ENCODE peak calls at places on chromosome 10, in ten cellular contexts. J, T, F, I, G, R, Z, S, K and W are unnamed samples.
A peak's percentile ranks its signal among the peaks of the same experiment; 100 is the strongest.

GRCh38 chr10:12214763-12215218 is 18.8 kb downstream of the CDC123 start:
- DNase-seq in J (peak; percentile 73), T (no peak), F (peak; percentile 51), I (peak; percentile 61), G (peak; percentile 27), R (no peak), Z (no peak), S (peak; percentile 76), K (peak; percentile 56), W (peak; percentile 50)

GRCh38 chr10:58399410-58399809 is 14.2 kb downstream of the TFAM start:
- DNase-seq in J (no peak), T (no peak), F (no peak), I (no peak), G (no peak), R (no peak), Z (no peak), S (no peak), K (no peak), W (no peak)

GRCh38 chr10:98510412-98510995 is 63.8 kb upstream of the HPS1 start:
- DNase-seq in J (no peak), T (no peak), F (no peak), I (no peak), G (no peak), R (no peak), Z (no peak), S (no peak), K (no peak), W (no peak)

GRCh38 chr10:124252097-124252715 is 158.8 kb upstream of the CHST15 start:
- DNase-seq in J (no peak), T (no peak), F (no peak), I (no peak), G (no peak), R (no peak), Z (no peak), S (no peak), K (no peak), W (no peak)

GRCh38 chr10:24603333-24603732 is 120.4 kb downstream of the ARHGAP21 start:
- DNase-seq in J (no peak), T (no peak), F (no peak), I (no peak), G (no peak), R (no peak), Z (no peak), S (no peak), K (no peak), W (no peak)

GRCh38 chr10:111479966-111480365 is 403.1 kb downstream of the ADRA2A start:
- DNase-seq in J (no peak), T (no peak), F (no peak), I (no peak), G (no peak), R (no peak), Z (no peak), S (no peak), K (no peak), W (no peak)

GRCh38 chr10:107546986-107547385 is 382.5 kb upstream of the SORCS1 start:
- DNase-seq in J (no peak), T (no peak), F (no peak), I (no peak), G (no peak), R (no peak), Z (no peak), S (no peak), K (no peak), W (no peak)

GRCh38 chr10:107025676-107026075 is 138.8 kb downstream of the SORCS1 start:
- DNase-seq in J (no peak), T (no peak), F (no peak), I (peak; percentile 21), G (no peak), R (no peak), Z (no peak), S (no peak), K (no peak), W (no peak)

GRCh38 chr10:123301077-123301875 is 147.1 kb downstream of the BUB3 start:
- DNase-seq in J (no peak), T (no peak), F (peak; percentile 37), I (peak; percentile 41), G (no peak), R (peak; percentile 28), Z (no peak), S (no peak), K (peak; percentile 9), W (peak; percentile 28)

GRCh38 chr10:78137147-78137546 is 103.5 kb downstream of the RPS24 start:
- DNase-seq in J (no peak), T (no peak), F (no peak), I (no peak), G (no peak), R (no peak), Z (no peak), S (no peak), K (no peak), W (no peak)

GRCh38 chr10:89074120-89074519 is 83.5 kb downstream of the FAS start:
- DNase-seq in J (no peak), T (peak; percentile 75), F (peak; percentile 34), I (no peak), G (no peak), R (peak; percentile 59), Z (no peak), S (no peak), K (no peak), W (no peak)

GRCh38 chr10:123556736-123557135 is 109.4 kb upstream of the GPR26 start:
- DNase-seq in J (no peak), T (no peak), F (no peak), I (no peak), G (no peak), R (no peak), Z (no peak), S (no peak), K (no peak), W (no peak)

GRCh38 chr10:11625019-11625735 is 13.7 kb upstream of the USP6NL start:
- DNase-seq in J (no peak), T (no peak), F (peak; percentile 13), I (no peak), G (peak; percentile 64), R (no peak), Z (peak; percentile 80), S (peak; percentile 75), K (peak; percentile 23), W (no peak)

GRCh38 chr10:44306762-44307161 is 78.1 kb downstream of the CXCL12 start:
- DNase-seq in J (peak; percentile 72), T (no peak), F (peak; percentile 40), I (peak; percentile 17), G (no peak), R (no peak), Z (no peak), S (peak; percentile 15), K (peak; percentile 28), W (no peak)

GRCh38 chr10:17888189-17888588 is 63.5 kb upstream of the SLC39A12 start:
- DNase-seq in J (no peak), T (no peak), F (no peak), I (no peak), G (no peak), R (no peak), Z (no peak), S (no peak), K (no peak), W (no peak)

DNA sequence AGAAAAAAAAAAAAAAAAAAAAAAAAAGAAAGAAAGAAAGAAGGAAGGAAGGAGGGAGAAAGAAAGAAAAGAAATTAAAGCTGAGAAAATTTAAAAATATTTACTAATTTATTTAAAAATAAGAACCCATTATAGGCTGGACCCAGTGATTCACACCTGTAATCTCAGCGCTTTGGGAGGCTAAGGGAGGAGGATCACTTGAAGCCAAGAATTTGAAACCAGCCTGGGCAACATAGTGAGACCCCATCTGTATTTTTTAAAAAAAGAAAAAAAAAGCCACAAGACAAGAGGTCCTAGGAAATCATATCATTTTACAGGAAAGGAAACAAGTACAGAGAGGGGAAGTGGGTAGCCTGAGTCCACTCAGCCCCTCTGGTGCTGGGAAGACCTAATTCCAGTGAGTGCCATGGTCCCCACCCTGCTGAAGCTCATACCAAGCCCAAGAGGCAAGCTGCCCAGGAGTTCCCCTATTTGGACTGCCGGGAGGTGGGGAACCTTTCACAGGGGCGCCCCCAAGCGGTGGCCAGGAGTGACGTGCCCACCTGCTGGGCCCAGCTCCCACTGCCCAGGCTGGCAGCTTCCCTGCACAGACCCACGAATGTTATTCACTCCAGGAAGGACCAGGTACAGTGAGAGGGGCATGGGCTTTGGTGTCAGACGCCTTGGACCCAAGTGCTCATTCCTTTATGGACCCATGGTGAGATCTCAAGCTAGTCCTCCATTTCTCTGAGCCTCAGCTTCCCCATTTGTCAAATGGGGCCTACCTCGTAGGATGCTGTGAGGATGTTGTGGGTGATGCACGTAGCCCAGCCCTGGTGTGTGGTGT is 133.6 kb downstream of the ZMIZ1 start:
- DNase-seq in J (peak; percentile 65), T (no peak), F (peak; percentile 53), I (peak; percentile 71), G (no peak), R (no peak), Z (peak; percentile 61), S (peak; percentile 71), K (peak; percentile 80), W (peak; percentile 75)
- TF ChIP-seq CTCF in J (peak; percentile 67), T (peak; percentile 12), F (peak; percentile 27), I (peak; percentile 68), G (peak; percentile 48), R (peak; percentile 27), Z (peak; percentile 66), S (peak; percentile 85), K (peak; percentile 81), W (peak; percentile 80)

DNA sequence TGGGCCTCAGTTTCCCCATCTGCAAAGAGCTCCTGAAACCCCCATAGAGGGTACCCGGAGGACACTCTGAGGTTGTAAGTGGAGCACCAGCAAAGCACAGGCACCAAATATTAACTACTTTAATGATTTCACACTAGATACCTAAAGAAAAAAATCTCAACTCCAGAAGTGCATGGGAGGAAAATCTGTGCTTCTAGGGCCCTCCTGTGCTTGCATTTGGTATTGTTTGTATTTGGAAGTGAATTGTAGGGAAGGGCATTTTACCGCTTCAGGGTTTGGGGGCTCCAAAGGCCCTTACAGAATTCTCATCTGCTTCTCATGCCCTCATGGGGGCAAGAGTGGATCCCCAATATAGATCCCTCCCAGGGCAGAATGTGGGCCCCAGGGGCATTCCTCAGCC is 22.4 kb upstream of the DRGX start:
- DNase-seq in J (peak; percentile 30), T (no peak), F (no peak), I (no peak), G (no peak), R (no peak), Z (no peak), S (no peak), K (no peak), W (no peak)
- TF ChIP-seq CTCF in J (peak; percentile 44), T (no peak), F (peak; percentile 26), I (peak; percentile 34), G (no peak), R (peak; percentile 5), Z (peak; percentile 20), S (no peak), K (peak; percentile 3), W (peak; percentile 8)

GRCh38 chr10:60147025-60147424 is 240.7 kb upstream of the CCDC6 start:
- DNase-seq in J (no peak), T (no peak), F (no peak), I (no peak), G (no peak), R (no peak), Z (no peak), S (no peak), K (no peak), W (no peak)
- TF ChIP-seq CTCF in J (no peak), T (no peak), F (no peak), I (no peak), G (no peak), R (no peak), Z (no peak), S (no peak), K (no peak), W (no peak)

DNA sequence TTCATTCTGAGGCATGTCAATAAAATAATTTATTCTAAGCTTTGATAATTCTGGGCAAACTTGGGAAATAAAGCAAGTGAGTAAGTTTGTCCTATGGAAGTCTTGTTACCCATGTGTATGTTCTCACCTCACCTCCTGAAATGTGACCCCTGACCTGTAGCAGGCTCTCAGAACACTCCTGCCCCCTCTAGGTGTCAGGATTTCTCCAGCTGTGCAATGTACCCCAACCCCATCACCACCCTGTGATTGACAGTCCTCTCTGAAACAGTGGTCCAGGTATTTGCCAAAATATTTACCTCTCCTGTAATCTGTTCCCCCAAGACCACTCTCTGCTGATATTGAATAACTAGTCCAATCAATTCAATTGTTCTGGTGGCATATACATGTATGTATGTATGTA is 122.6 kb upstream of the PTER start:
- DNase-seq in J (peak; percentile 21), T (no peak), F (no peak), I (peak; percentile 18), G (no peak), R (no peak), Z (no peak), S (peak; percentile 1), K (peak; percentile 0), W (no peak)
- TF ChIP-seq CTCF in J (peak; percentile 40), T (no peak), F (no peak), I (peak; percentile 31), G (no peak), R (no peak), Z (no peak), S (peak; percentile 46), K (no peak), W (no peak)